ENCODE peak calls at places on chromosomes 5 and 9, in six cellular contexts. Y, U, G, Z, E and B are unnamed samples.

GRCh38 chr9:77841739-77842386 is 189.7 kb downstream of the GNAQ start:
- DNase-seq in U (no peak), G (no peak), E (no peak), Z (no peak), Y (no peak), B (no peak)

GRCh38 chr5:58641533-58641932 is 58.7 kb downstream of the RAB3C start:
- DNase-seq in U (no peak), E (no peak), Y (no peak), Z (no peak), G (no peak), B (peak)

GRCh38 chr9:14314929-14315753 is 1.2 kb upstream of the NFIB start:
- DNase-seq in Z (peak), E (peak), U (no peak), G (peak), Y (no peak), B (peak)

GRCh38 chr9:124812401-124813016 is 35.6 kb downstream of the OLFML2A start:
- DNase-seq in E (peak), G (peak), Z (no peak), Y (no peak), U (no peak), B (peak)

GRCh38 chr5:65341835-65342234 is 139.9 kb downstream of the ADAMTS6 start:
- DNase-seq in E (no peak), G (no peak), Z (no peak), U (no peak), Y (no peak), B (no peak)

GRCh38 chr9:93052791-93053540 is 5.5 kb upstream of the SUSD3 start:
- DNase-seq in G (no peak), E (no peak), Y (no peak), Z (no peak), U (no peak), B (no peak)

GRCh38 chr5:148452499-148453193 is 68.9 kb downstream of the FBXO38 start:
- DNase-seq in E (no peak), G (no peak), U (no peak), Y (no peak), Z (no peak), B (no peak)

GRCh38 chr9:130668694-130669093 is 4.3 kb downstream of the PRDM12 start:
- DNase-seq in Z (no peak), G (no peak), E (no peak), U (no peak), Y (no peak), B (no peak)

GRCh38 chr5:31106742-31107546 is 86.5 kb upstream of the CDH6 start:
- DNase-seq in U (no peak), Y (no peak), E (peak), G (peak), Z (no peak), B (no peak)

GRCh38 chr5:43601454-43602260 is 1.3 kb upstream of the NNT start:
- DNase-seq in Z (no peak), Y (no peak), G (peak), U (no peak), E (peak), B (peak)

GRCh38 chr5:32013658-32014057 is 160.5 kb downstream of the GOLPH3 start:
- DNase-seq in U (no peak), Z (no peak), G (no peak), E (no peak), Y (no peak), B (no peak)

GRCh38 chr5:106959447-106959846 is 711.3 kb downstream of the EFNA5 start:
- DNase-seq in E (no peak), Z (no peak), U (no peak), G (no peak), Y (no peak), B (peak)

GRCh38 chr5:111697215-111697614 is 59.8 kb downstream of the NREP start:
- DNase-seq in E (peak), Z (no peak), G (peak), Y (no peak), U (no peak), B (no peak)

GRCh38 chr9:91174772-91175171 is 186.9 kb downstream of the AUH start:
- DNase-seq in E (no peak), Z (no peak), Y (no peak), G (no peak), U (no peak), B (no peak)

GRCh38 chr5:69368458-69369368 is 607 bp downstream of the AK6 start:
- DNase-seq in E (peak), Y (no peak), G (peak), U (no peak), Z (no peak), B (no peak)
- H3K4me3 ChIP-seq in E (peak), Y (peak), G (peak), U (peak), Z (peak), B (peak)

GRCh38 chr9:137410891-137411249 is 12.1 kb downstream of the EXD3 start:
- DNase-seq in Z (no peak), G (no peak), U (no peak), Y (no peak), E (no peak), B (no peak)

GRCh38 chr9:137411260-137411659 is 11.7 kb downstream of the EXD3 start:
- DNase-seq in G (no peak), Z (no peak), E (no peak), Y (no peak), U (no peak), B (no peak)

GRCh38 chr9:137412431-137412830 is 10.5 kb downstream of the EXD3 start:
- DNase-seq in U (no peak), Z (no peak), Y (no peak), E (peak), G (peak), B (no peak)

GRCh38 chr9:137409515-137409914 is 13.4 kb downstream of the EXD3 start:
- DNase-seq in Y (no peak), Z (no peak), G (no peak), E (no peak), U (no peak), B (no peak)

GRCh38 chr9:137411670-137412380 is 11.1 kb downstream of the EXD3 start:
- DNase-seq in Y (no peak), E (peak), Z (no peak), G (peak), U (no peak), B (peak)
- H3K4me3 ChIP-seq in Y (no peak), E (no peak), Z (peak), G (no peak), U (no peak), B (no peak)

GRCh38 chr9:26266111-26266791 is 588.0 kb upstream of the TUSC1 start:
- DNase-seq in Y (no peak), E (no peak), U (no peak), Z (no peak), G (no peak), B (no peak)

DNA sequence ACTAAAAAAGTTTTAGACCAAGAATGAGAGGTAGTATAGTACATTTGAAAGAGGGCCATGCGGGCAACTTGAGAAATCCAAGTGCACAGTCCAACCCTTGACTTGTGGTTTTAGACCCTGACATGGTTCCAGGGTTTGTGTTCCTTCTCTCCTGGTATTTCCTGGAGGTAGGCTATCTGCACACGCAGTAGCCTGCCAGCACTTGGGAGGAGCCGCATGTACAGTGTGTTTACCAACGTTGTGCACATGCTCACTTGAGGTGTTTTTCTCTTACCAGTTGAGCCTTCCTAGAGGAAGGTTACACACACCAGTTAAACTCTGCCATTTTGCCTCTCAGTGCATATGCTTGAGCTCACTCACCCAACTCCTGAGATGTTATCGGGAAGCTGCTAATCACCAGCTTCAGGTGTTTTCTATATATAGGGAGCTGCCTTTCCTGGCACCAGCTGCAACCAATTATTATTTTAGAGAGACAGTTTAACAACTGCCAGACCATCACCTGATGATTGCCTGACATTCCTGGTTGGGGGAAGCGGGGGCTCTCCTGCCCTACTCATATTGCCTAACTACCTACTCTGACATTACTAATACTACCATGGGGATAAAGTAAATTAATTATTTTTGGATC is 593.4 kb upstream of the TUSC1 start:
- DNase-seq in U (no peak), E (no peak), Z (no peak), G (no peak), Y (no peak), B (no peak)
- H3K4me3 ChIP-seq in U (no peak), E (no peak), Z (no peak), G (no peak), Y (no peak), B (no peak)

GRCh38 chr5:162882629-162883028 is 554.8 kb upstream of the CCNG1 start:
- DNase-seq in G (no peak), Y (no peak), Z (no peak), U (no peak), E (no peak), B (no peak)
- H3K4me3 ChIP-seq in G (no peak), Y (no peak), Z (no peak), U (no peak), E (no peak), B (no peak)